ENCODE peak calls at places on chromosomes 13 and 19, in nine cellular contexts. O, R, U, X, Z, E, G, Q and H are unnamed samples.

GRCh38 chr19:37938379-37938778 is 31.4 kb downstream of the SIPA1L3 start:
- DNase-seq in O (no peak), G (no peak), Q (no peak), U (no peak), R (no peak), X (no peak), E (no peak), Z (no peak), H (no peak)

GRCh38 chr13:60448907-60449510 is 52.0 kb downstream of the TDRD3 start:
- DNase-seq in O (no peak), Z (no peak), Q (peak; percentile 52), R (no peak), G (peak; percentile 16), U (no peak), X (no peak), E (no peak), H (peak; percentile 74)

GRCh38 chr19:48806518-48806817 is 4.4 kb downstream of the BCAT2 start:
- DNase-seq in O (peak; percentile 40), Q (no peak), G (no peak), R (no peak), Z (no peak), X (peak; percentile 42), E (peak; percentile 53), U (peak; percentile 42), H (no peak)

GRCh38 chr13:52449323-52450011 is 967 bp downstream of the VPS36 start:
- DNase-seq in U (no peak), O (no peak), Q (no peak), E (no peak), Z (no peak), G (no peak), X (no peak), R (no peak), H (no peak)

GRCh38 chr13:111216166-111216960 is 101.3 kb downstream of the ARHGEF7 start:
- DNase-seq in Z (peak; percentile 50), X (peak; percentile 39), E (peak; percentile 69), R (no peak), U (peak; percentile 47), O (no peak), G (peak; percentile 70), Q (peak; percentile 18), H (peak; percentile 38)

GRCh38 chr19:21101511-21102242 is 19.7 kb downstream of the ZNF714 start:
- DNase-seq in O (no peak), E (no peak), Q (no peak), R (no peak), G (no peak), X (no peak), U (no peak), Z (no peak), H (peak; percentile 28)

GRCh38 chr13:91406619-91407018 is 8.2 kb downstream of the GPC5 start:
- DNase-seq in X (no peak), Z (no peak), U (no peak), G (peak; percentile 17), Q (peak; percentile 47), O (no peak), E (no peak), R (no peak), H (peak; percentile 55)

GRCh38 chr13:109330941-109331340 is 455.4 kb downstream of the IRS2 start:
- DNase-seq in R (no peak), E (no peak), X (no peak), G (no peak), O (no peak), Z (no peak), Q (peak; percentile 7), U (no peak), H (no peak)

GRCh38 chr13:108964601-108965000 is 335.2 kb downstream of the MYO16 start:
- DNase-seq in U (no peak), R (no peak), O (no peak), E (no peak), Z (no peak), Q (no peak), X (no peak), G (no peak), H (no peak)

GRCh38 chr19:4914736-4915501 is 5.6 kb downstream of the UHRF1 start:
- DNase-seq in Q (peak; percentile 98), Z (peak; percentile 85), E (peak; percentile 82), G (peak; percentile 25), O (no peak), R (no peak), U (no peak), X (peak; percentile 57), H (no peak)
- H3K4me3 ChIP-seq in Q (peak overlapping the region; percentile 49), Z (no peak overlapping the region), E (peak overlapping the region; percentile 100), G (no peak overlapping the region), O (no peak overlapping the region), R (no peak overlapping the region), U (peak overlapping the region; percentile 31), X (peak overlapping the region; percentile 33), H (no peak overlapping the region)

GRCh38 chr19:56080669-56081401 is 40.3 kb downstream of the ZNF787 start:
- DNase-seq in Z (peak; percentile 82), O (peak; percentile 68), E (peak; percentile 76), X (peak; percentile 86), R (peak; percentile 82), U (peak; percentile 83), Q (peak; percentile 59), G (peak; percentile 90), H (peak; percentile 73)
- TF ChIP-seq CTCF in Z (peak; percentile 23), O (peak; percentile 32), E (no peak), X (peak; percentile 32), R (peak; percentile 54), U (peak; percentile 34), Q (peak; percentile 63), G (peak; percentile 33), H (peak; percentile 60)

DNA sequence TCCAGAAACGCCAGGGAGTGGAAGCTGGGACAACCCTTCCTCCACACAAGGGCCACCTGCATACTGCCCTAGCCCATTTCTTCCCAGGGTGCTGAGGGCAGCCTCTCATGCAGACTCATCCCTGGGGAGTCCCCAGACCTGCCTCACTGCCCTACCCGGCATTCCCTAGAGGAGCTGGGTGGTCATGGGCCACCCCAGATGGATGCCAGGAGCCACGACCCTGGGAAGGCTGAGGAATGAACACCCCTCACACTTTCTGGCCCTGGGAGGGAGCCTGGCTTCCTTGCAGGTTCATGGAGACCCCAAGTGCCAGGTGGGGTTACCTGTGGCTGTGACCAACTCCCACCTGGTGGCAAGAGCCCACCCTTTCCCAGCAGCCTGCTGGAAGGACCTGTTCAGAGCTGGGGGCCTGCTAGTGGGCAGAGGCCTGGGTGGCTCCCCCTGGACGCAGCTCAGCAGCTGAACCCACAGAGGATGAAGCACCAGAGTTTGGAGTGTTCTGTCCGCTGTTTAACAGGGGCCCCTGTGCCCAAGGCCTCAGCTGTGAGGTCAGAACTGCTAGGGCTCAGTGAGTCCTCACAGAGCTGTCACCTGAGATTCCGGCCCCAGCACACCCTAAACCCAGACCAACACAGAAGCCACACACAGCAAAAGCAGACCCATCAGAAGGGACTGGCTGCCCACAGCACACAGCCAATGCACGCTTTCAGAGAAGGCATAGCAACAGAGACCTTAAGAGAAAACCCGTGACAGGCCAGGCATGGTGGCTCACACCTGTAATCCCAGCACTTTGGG is 6.6 kb downstream of the ACP4 start:
- DNase-seq in X (no peak), G (no peak), Z (no peak), O (no peak), U (no peak), E (no peak), Q (no peak), R (no peak), H (no peak)
- H3K36me3 ChIP-seq in X (peaks cover 62% of the 10 kb centered on the region), G (no peaks in the 10 kb centered on the region), Z (no peaks in the 10 kb centered on the region), O (peaks cover 41% of the 10 kb centered on the region), U (peaks cover 23% of the 10 kb centered on the region), E (peaks cover 5% of the 10 kb centered on the region), Q (peaks cover 46% of the 10 kb centered on the region), R (no peaks in the 10 kb centered on the region), H (peaks cover 30% of the 10 kb centered on the region)

GRCh38 chr19:1239796-1240737 is 1.5 kb upstream of the ATP5F1D start:
- DNase-seq in Z (peak; percentile 89), X (peak; percentile 85), G (peak; percentile 92), Q (peak; percentile 80), O (peak; percentile 81), E (peak; percentile 93), U (peak; percentile 99), R (peak; percentile 92), H (peak; percentile 96)
- H3K4me3 ChIP-seq in Z (no peak overlapping the region), X (peak overlapping the region; percentile 92), G (peak overlapping the region; percentile 21), Q (peak overlapping the region; percentile 55), O (peak overlapping the region; percentile 27), E (peak overlapping the region; percentile 39), U (peak overlapping the region; percentile 63), R (peak overlapping the region; percentile 16), H (peak overlapping the region; percentile 33)

DNA sequence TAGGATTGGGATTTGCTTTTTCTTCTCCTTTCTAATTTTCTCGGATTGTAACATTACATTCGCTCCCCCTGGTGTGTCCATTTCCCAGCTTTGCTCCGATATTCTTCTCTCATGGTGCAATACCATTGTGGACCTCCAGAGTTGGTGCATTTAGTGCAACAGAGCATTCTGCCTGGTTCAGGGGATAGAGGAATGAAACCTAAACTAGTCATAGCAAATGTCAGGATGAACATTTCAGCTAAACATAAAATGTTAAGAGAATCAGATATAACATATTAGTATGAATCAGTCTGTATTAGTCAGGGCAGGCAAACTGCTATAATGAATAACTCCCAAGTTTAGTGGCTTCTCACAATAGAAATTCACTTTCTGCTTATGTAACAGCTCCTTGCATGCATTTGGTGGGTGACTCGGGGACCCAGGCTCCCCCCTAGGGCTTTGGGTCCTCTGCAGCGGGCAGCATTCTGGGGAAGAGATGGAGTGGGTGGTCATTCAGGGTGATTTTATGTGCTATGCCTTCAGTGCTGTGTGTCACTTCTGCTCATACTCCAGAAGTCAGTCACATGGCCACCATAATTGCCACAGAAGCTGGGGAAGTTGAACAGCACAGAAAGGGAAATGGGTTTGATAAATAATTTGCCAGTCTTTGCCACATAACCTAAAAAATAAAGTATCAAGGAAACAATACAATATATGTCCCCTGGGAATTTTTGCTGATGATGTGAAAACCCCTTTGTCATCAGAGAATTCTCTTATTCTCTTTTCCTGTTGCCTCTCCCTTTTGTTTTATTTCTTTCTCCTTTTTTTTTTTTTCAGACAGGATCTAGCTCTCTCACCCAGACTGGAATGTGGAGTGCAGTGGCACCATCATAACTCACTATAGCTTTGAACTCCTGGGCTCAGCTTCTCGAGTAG is 111.0 kb downstream of the HSPH1 start:
- DNase-seq in Z (no peak), Q (peak; percentile 18), R (no peak), G (no peak), X (no peak), E (no peak), U (no peak), O (no peak), H (no peak)
- TF ChIP-seq CTCF in Z (no peak), Q (peak; percentile 36), R (no peak), G (peak; percentile 24), X (no peak), E (no peak), U (peak; percentile 13), O (peak; percentile 18), H (peak; percentile 36)

GRCh38 chr19:18571564-18572344 is at the start of gene UBA52:
- DNase-seq in U (peak; percentile 100), E (peak; percentile 100), G (peak; percentile 99), R (peak; percentile 98), X (peak; percentile 99), Q (peak; percentile 99), O (peak; percentile 98), Z (peak; percentile 100), H (peak; percentile 99)
- H3K36me3 ChIP-seq in U (peaks cover 54% of the 10 kb centered on the region), E (peaks cover 41% of the 10 kb centered on the region), G (no peaks in the 10 kb centered on the region), R (peaks cover 23% of the 10 kb centered on the region), X (peaks cover 71% of the 10 kb centered on the region), Q (peaks cover 37% of the 10 kb centered on the region), O (peaks cover 66% of the 10 kb centered on the region), Z (peaks cover 17% of the 10 kb centered on the region), H (peaks cover 42% of the 10 kb centered on the region)